ENCODE peak calls at places on chromosomes 4 and X, in six cellular contexts. D is AML-193; W is spleen; M is Calu3; R is fibroblast of pulmonary artery; N is activated CD4-positive, alpha-beta T cell treated with anti-CD3 and anti-CD28 coated beads for 24 hours. S is an unnamed sample.

GRCh38 chr4:58723954-58724353 is 1613.8 kb upstream of the IGFBP7 start:
- DNase-seq in D (no peak), W (peak), M (no peak), R (no peak), N (no peak), S (no peak)

GRCh38 chr4:41832961-41833360 is 84.4 kb upstream of the PHOX2B start:
- DNase-seq in D (peak), W (no peak), M (no peak), R (peak), N (no peak), S (no peak)

GRCh38 chr4:147371661-147372060 is 109.2 kb upstream of the EDNRA start:
- DNase-seq in D (no peak), W (no peak), M (no peak), R (peak), N (no peak), S (peak)

GRCh38 chrX:42837092-42837726 is 59.2 kb upstream of the PPP1R2C start:
- DNase-seq in D (no peak), W (no peak), M (no peak), R (no peak), N (no peak), S (no peak)

GRCh38 chrX:85084770-85085393 is 81.2 kb downstream of the APOOL start:
- DNase-seq in D (no peak), W (no peak), M (peak), R (peak), N (no peak), S (peak)

GRCh38 chr4:95170176-95170575 is 378.6 kb downstream of the UNC5C start:
- DNase-seq in D (no peak), W (no peak), M (no peak), R (no peak), N (no peak), S (no peak)

GRCh38 chrX:118370921-118371624 is 25.2 kb downstream of the WDR44 start:
- DNase-seq in D (no peak), W (no peak), M (no peak), R (peak), N (no peak), S (no peak)

GRCh38 chr4:159296061-159296460 is 193.2 kb downstream of the RAPGEF2 start:
- DNase-seq in D (no peak), W (no peak), M (no peak), R (no peak), N (no peak), S (peak)

GRCh38 chr4:131091896-131092295 is 1995.9 kb downstream of the C4orf33 start:
- DNase-seq in D (peak), W (no peak), M (no peak), R (peak), N (no peak), S (peak)

GRCh38 chr4:102843938-102844337 is 16.6 kb upstream of the UBE2D3 start:
- DNase-seq in D (no peak), W (no peak), M (no peak), R (no peak), N (no peak), S (peak)

GRCh38 chr4:114077610-114078009 is 98.2 kb upstream of the ARSJ start:
- DNase-seq in D (no peak), W (no peak), M (no peak), R (peak), N (no peak), S (peak)

GRCh38 chrX:149527705-149528104 is 13.1 kb upstream of the EOLA1 start:
- DNase-seq in D (peak), W (no peak), M (peak), R (peak), N (no peak), S (peak)

GRCh38 chrX:15854080-15854655 is 445 bp downstream of the AP1S2 start:
- DNase-seq in D (peak), W (peak), M (peak), R (no peak), N (peak), S (peak)

GRCh38 chr4:127521463-127521862 is 111.3 kb upstream of the INTU start:
- DNase-seq in D (no peak), W (no peak), M (no peak), R (no peak), N (no peak), S (no peak)

GRCh38 chrX:38750551-38750950 is 50.7 kb upstream of the MID1IP1 start:
- DNase-seq in D (no peak), W (no peak), M (no peak), R (no peak), N (no peak), S (no peak)

GRCh38 chr4:182276214-182277109 is 33.3 kb downstream of the TENM3 start:
- DNase-seq in D (no peak), W (no peak), M (no peak), R (no peak), N (no peak), S (no peak)

GRCh38 chr4:3310301-3311094 is 17.7 kb downstream of the RGS12 start:
- DNase-seq in D (no peak), W (peak), M (no peak), R (no peak), N (no peak), S (no peak)